ENCODE peak calls at places on chromosomes 11 and 22, in four cellular contexts. S, P, N and Y are unnamed samples.

GRCh38 chr11:33387586-33387985 is 130.4 kb downstream of the HIPK3 start:
- DNase-seq in N (no peak), P (no peak), S (no peak), Y (no peak)

GRCh38 chr22:29071261-29072045 is 1.4 kb upstream of the KREMEN1 start:
- DNase-seq in N (no peak), P (no peak), S (peak), Y (peak)

GRCh38 chr11:70928854-70929598 is 323.4 kb downstream of the SHANK2 start:
- DNase-seq in N (no peak), S (no peak), P (no peak), Y (no peak)

GRCh38 chr11:64276653-64277431 is 7.6 kb downstream of the BAD start:
- DNase-seq in N (no peak), S (no peak), P (no peak), Y (no peak)

GRCh38 chr11:17012712-17013547 is 1.3 kb downstream of the PLEKHA7 start:
- DNase-seq in S (peak), N (no peak), P (no peak), Y (no peak)

GRCh38 chr22:36197601-36198146 is 3.9 kb downstream of the APOL4 start:
- DNase-seq in N (no peak), P (no peak), S (no peak), Y (no peak)

GRCh38 chr11:128506999-128507591 is 80.3 kb downstream of the ETS1 start:
- DNase-seq in S (no peak), N (no peak), P (no peak), Y (no peak)

GRCh38 chr11:65071907-65072630 is 11.8 kb downstream of the CDCA5 start:
- DNase-seq in P (no peak), S (no peak), N (no peak), Y (no peak)

GRCh38 chr11:60265373-60266214 is 14.9 kb upstream of the MS4A4A start:
- DNase-seq in S (no peak), N (no peak), P (no peak), Y (peak)